ENCODE peak calls at places on chromosomes 16 and 17, in nine cellular contexts. One of them, this sample, is unnamed.

GRCh38 chr17:17535957-17536356 is 39.8 kb upstream of the RASD1 start:
- DNase-seq in MCF 10A: peak
- DNase-seq in fibroblast of lung: peak
- DNase-seq in NCI-H69: peak
- DNase-seq in choroid plexus epithelial cell: no peak
- DNase-seq in iris pigment epithelial cell: no peak
- DNase-seq in Kasumi-1: no peak
- DNase-seq in H7: no peak
- DNase-seq in ascending aorta: no peak
- DNase-seq in this sample: peak

GRCh38 chr17:16439303-16439791 is 24.0 kb downstream of the TRPV2 start:
- DNase-seq in MCF 10A: no peak
- DNase-seq in fibroblast of lung: peak
- DNase-seq in NCI-H69: peak
- DNase-seq in choroid plexus epithelial cell: peak
- DNase-seq in iris pigment epithelial cell: peak
- DNase-seq in Kasumi-1: no peak
- DNase-seq in H7: no peak
- DNase-seq in ascending aorta: no peak
- DNase-seq in this sample: peak

GRCh38 chr16:15736529-15736928 is 86.5 kb downstream of the NDE1 start:
- DNase-seq in MCF 10A: no peak
- DNase-seq in fibroblast of lung: no peak
- DNase-seq in NCI-H69: no peak
- DNase-seq in choroid plexus epithelial cell: no peak
- DNase-seq in iris pigment epithelial cell: no peak
- DNase-seq in Kasumi-1: no peak
- DNase-seq in H7: peak
- DNase-seq in ascending aorta: no peak
- DNase-seq in this sample: no peak

GRCh38 chr16:27640277-27640600 is 90.3 kb downstream of the KATNIP start:
- DNase-seq in MCF 10A: peak
- DNase-seq in fibroblast of lung: peak
- DNase-seq in NCI-H69: peak
- DNase-seq in choroid plexus epithelial cell: no peak
- DNase-seq in iris pigment epithelial cell: no peak
- DNase-seq in Kasumi-1: no peak
- DNase-seq in H7: peak
- DNase-seq in ascending aorta: no peak
- DNase-seq in this sample: no peak

GRCh38 chr16:76490240-76490639 is 213.0 kb downstream of the CNTNAP4 start:
- DNase-seq in MCF 10A: no peak
- DNase-seq in fibroblast of lung: no peak
- DNase-seq in NCI-H69: no peak
- DNase-seq in choroid plexus epithelial cell: no peak
- DNase-seq in iris pigment epithelial cell: no peak
- DNase-seq in Kasumi-1: no peak
- DNase-seq in H7: no peak
- DNase-seq in ascending aorta: no peak
- DNase-seq in this sample: no peak

GRCh38 chr17:72682597-72682996 is 409.9 kb downstream of the SLC39A11 start:
- DNase-seq in MCF 10A: no peak
- DNase-seq in fibroblast of lung: peak
- DNase-seq in NCI-H69: no peak
- DNase-seq in choroid plexus epithelial cell: peak
- DNase-seq in iris pigment epithelial cell: peak
- DNase-seq in Kasumi-1: no peak
- DNase-seq in H7: no peak
- DNase-seq in ascending aorta: no peak
- DNase-seq in this sample: no peak

GRCh38 chr17:74608511-74608910 is 15.0 kb downstream of the CD300E start:
- DNase-seq in MCF 10A: no peak
- DNase-seq in fibroblast of lung: no peak
- DNase-seq in NCI-H69: peak
- DNase-seq in choroid plexus epithelial cell: no peak
- DNase-seq in iris pigment epithelial cell: no peak
- DNase-seq in Kasumi-1: no peak
- DNase-seq in H7: no peak
- DNase-seq in ascending aorta: no peak
- DNase-seq in this sample: no peak

GRCh38 chr16:4330277-4330882 is 14.5 kb downstream of the GLIS2 start:
- DNase-seq in MCF 10A: peak
- DNase-seq in fibroblast of lung: peak
- DNase-seq in NCI-H69: peak
- DNase-seq in choroid plexus epithelial cell: peak
- DNase-seq in iris pigment epithelial cell: peak
- DNase-seq in Kasumi-1: peak
- DNase-seq in H7: peak
- DNase-seq in ascending aorta: no peak
- DNase-seq in this sample: peak

GRCh38 chr16:149024-149675 is 3.3 kb upstream of the HBZ start:
- DNase-seq in MCF 10A: no peak
- DNase-seq in fibroblast of lung: peak
- DNase-seq in NCI-H69: peak
- DNase-seq in choroid plexus epithelial cell: peak
- DNase-seq in iris pigment epithelial cell: peak
- DNase-seq in Kasumi-1: no peak
- DNase-seq in H7: no peak
- DNase-seq in ascending aorta: no peak
- DNase-seq in this sample: no peak

GRCh38 chr16:13866073-13866472 is 53.9 kb upstream of the ERCC4 start:
- DNase-seq in MCF 10A: peak
- DNase-seq in fibroblast of lung: peak
- DNase-seq in NCI-H69: peak
- DNase-seq in choroid plexus epithelial cell: peak
- DNase-seq in iris pigment epithelial cell: peak
- DNase-seq in Kasumi-1: no peak
- DNase-seq in H7: peak
- DNase-seq in ascending aorta: no peak
- DNase-seq in this sample: peak

GRCh38 chr16:78695371-78695770 is 595.9 kb downstream of the WWOX start:
- DNase-seq in MCF 10A: no peak
- DNase-seq in fibroblast of lung: no peak
- DNase-seq in NCI-H69: no peak
- DNase-seq in choroid plexus epithelial cell: no peak
- DNase-seq in iris pigment epithelial cell: no peak
- DNase-seq in Kasumi-1: no peak
- DNase-seq in H7: no peak
- DNase-seq in ascending aorta: no peak
- DNase-seq in this sample: no peak

GRCh38 chr16:2846511-2847310 is 11.3 kb downstream of the PRSS22 start:
- DNase-seq in MCF 10A: peak
- DNase-seq in fibroblast of lung: peak
- DNase-seq in NCI-H69: no peak
- DNase-seq in choroid plexus epithelial cell: peak
- DNase-seq in iris pigment epithelial cell: peak
- DNase-seq in Kasumi-1: no peak
- DNase-seq in H7: no peak
- DNase-seq in ascending aorta: no peak
- DNase-seq in this sample: peak

GRCh38 chr17:1487939-1488825 is 4.3 kb downstream of the MYO1C start:
- DNase-seq in MCF 10A: peak
- DNase-seq in fibroblast of lung: peak
- DNase-seq in NCI-H69: peak
- DNase-seq in choroid plexus epithelial cell: peak
- DNase-seq in iris pigment epithelial cell: peak
- DNase-seq in Kasumi-1: no peak
- DNase-seq in H7: peak
- DNase-seq in ascending aorta: peak
- DNase-seq in this sample: peak

GRCh38 chr17:81494984-81495383 is 17.6 kb downstream of the ACTG1 start:
- DNase-seq in MCF 10A: no peak
- DNase-seq in fibroblast of lung: no peak
- DNase-seq in NCI-H69: peak
- DNase-seq in choroid plexus epithelial cell: peak
- DNase-seq in iris pigment epithelial cell: peak
- DNase-seq in Kasumi-1: no peak
- DNase-seq in H7: no peak
- DNase-seq in ascending aorta: no peak
- DNase-seq in this sample: no peak

GRCh38 chr17:8332688-8333087 is 7.0 kb upstream of the ODF4 start:
- DNase-seq in MCF 10A: no peak
- DNase-seq in fibroblast of lung: no peak
- DNase-seq in NCI-H69: no peak
- DNase-seq in choroid plexus epithelial cell: no peak
- DNase-seq in iris pigment epithelial cell: no peak
- DNase-seq in Kasumi-1: no peak
- DNase-seq in H7: peak
- DNase-seq in ascending aorta: no peak
- DNase-seq in this sample: no peak

GRCh38 chr17:68794636-68795503 is 160.3 kb downstream of the ABCA8 start:
- DNase-seq in MCF 10A: peak
- DNase-seq in fibroblast of lung: peak
- DNase-seq in NCI-H69: no peak
- DNase-seq in choroid plexus epithelial cell: peak
- DNase-seq in iris pigment epithelial cell: peak
- DNase-seq in Kasumi-1: peak
- DNase-seq in H7: no peak
- DNase-seq in ascending aorta: no peak
- DNase-seq in this sample: peak

GRCh38 chr16:15457958-15458357 is 23.6 kb downstream of the BMERB1 start:
- DNase-seq in MCF 10A: no peak
- DNase-seq in fibroblast of lung: no peak
- DNase-seq in NCI-H69: peak
- DNase-seq in choroid plexus epithelial cell: no peak
- DNase-seq in iris pigment epithelial cell: no peak
- DNase-seq in Kasumi-1: no peak
- DNase-seq in H7: no peak
- DNase-seq in ascending aorta: no peak
- DNase-seq in this sample: no peak

This sample was measured in fibroblast of pulmonary artery.